ENCODE peak calls at places on chromosomes 12 and 14, in seven cellular contexts. K is fibroblast of lung; Q is OCI-LY7; U is stimulated activated CD4-positive, alpha-beta T cell treated with anti-CD3 and anti-CD28 coated beads, Interleukin-1b, Interleukin-23, amount 100 ng/mL, for 48 hours; N is effector CD8-positive, alpha-beta T cell; S is HT1080; C is tibial nerve. V is an unnamed sample.
A peak's percentile ranks its signal among the peaks of the same experiment; 100 is the strongest.

GRCh38 chr12:58540480-58541299 is 379.6 kb downstream of the LRIG3 start:
- DNase-seq in N (no peak), S (peak; percentile 77), Q (peak; percentile 45), K (peak; percentile 94), C (peak; percentile 30), U (peak; percentile 5), V (peak; percentile 86)

GRCh38 chr14:38187475-38187874 is 20.2 kb upstream of the SSTR1 start:
- DNase-seq in U (no peak), Q (no peak), N (no peak), C (no peak), S (no peak), K (no peak), V (no peak)

GRCh38 chr14:51422704-51423103 is 182.7 kb downstream of the TMX1 start:
- DNase-seq in N (no peak), S (no peak), Q (no peak), C (no peak), K (no peak), U (no peak), V (no peak)

GRCh38 chr12:2064078-2064507 is 11.3 kb downstream of the CACNA1C start:
- DNase-seq in C (no peak), U (no peak), K (no peak), N (no peak), Q (peak; percentile 4), S (no peak), V (no peak)

GRCh38 chr12:97875064-97875463 is 412.5 kb downstream of the RMST start:
- DNase-seq in K (no peak), C (no peak), Q (no peak), U (no peak), N (no peak), S (peak; percentile 10), V (no peak)

GRCh38 chr12:15689751-15690191 is 99.4 kb downstream of the EPS8 start:
- DNase-seq in U (no peak), S (no peak), K (no peak), Q (no peak), N (no peak), C (no peak), V (no peak)

GRCh38 chr12:58750484-58750883 is 169.8 kb downstream of the LRIG3 start:
- DNase-seq in C (no peak), U (no peak), N (no peak), Q (no peak), S (peak; percentile 84), K (peak; percentile 98), V (peak; percentile 82)

GRCh38 chr12:65171870-65172269 is 2.5 kb downstream of the LEMD3 start:
- DNase-seq in U (no peak), C (no peak), K (peak; percentile 5), Q (peak; percentile 47), N (no peak), S (no peak), V (no peak)

GRCh38 chr12:129025055-129025454 is 171.8 kb downstream of the GLT1D1 start:
- DNase-seq in K (no peak), S (no peak), Q (no peak), C (no peak), U (no peak), N (no peak), V (no peak)

GRCh38 chr14:89013098-89013504 is 188.7 kb downstream of the TTC8 start:
- DNase-seq in S (peak; percentile 89), C (no peak), Q (peak; percentile 18), K (peak; percentile 44), U (peak; percentile 38), N (no peak), V (peak; percentile 18)

GRCh38 chr12:116916714-116917114 is 6.0 kb downstream of the FBXW8 start:
- DNase-seq in U (peak; percentile 38), N (no peak), K (peak; percentile 89), Q (peak; percentile 32), S (peak; percentile 94), C (no peak), V (peak; percentile 68)